ENCODE peak calls at places on chromosomes 5 and 9, in eight cellular contexts. H, Z, F, O, W, K, L and X are unnamed samples.

GRCh38 chr5:155923784-155924183 is 403.2 kb upstream of the SGCD start:
- DNase-seq in H (no peak), Z (no peak), F (no peak), O (no peak), W (no peak), K (no peak), L (no peak), X (no peak)

GRCh38 chr9:94156549-94157407 is 72.5 kb downstream of the PTPDC1 start:
- DNase-seq in H (peak), Z (peak), F (no peak), O (no peak), W (no peak), K (peak), L (no peak), X (no peak)

GRCh38 chr5:159780246-159780645 is 136.0 kb upstream of the ADRA1B start:
- DNase-seq in H (no peak), Z (no peak), F (no peak), O (no peak), W (no peak), K (no peak), L (peak), X (no peak)

GRCh38 chr9:32339424-32339823 is 45.0 kb upstream of the ACO1 start:
- DNase-seq in H (no peak), Z (no peak), F (no peak), O (no peak), W (no peak), K (no peak), L (no peak), X (no peak)

GRCh38 chr9:91849694-91850093 is 100.3 kb downstream of the ROR2 start:
- DNase-seq in H (no peak), Z (no peak), F (no peak), O (no peak), W (no peak), K (no peak), L (no peak), X (no peak)

GRCh38 chr9:98635374-98635773 is 73.4 kb downstream of the GABBR2 start:
- DNase-seq in H (no peak), Z (no peak), F (peak), O (no peak), W (no peak), K (no peak), L (no peak), X (no peak)

GRCh38 chr5:57174850-57175525 is 1.1 kb downstream of the GPBP1 start:
- DNase-seq in H (no peak), Z (no peak), F (no peak), O (no peak), W (no peak), K (no peak), L (no peak), X (no peak)

GRCh38 chr5:139956342-139956741 is 86.8 kb downstream of the NRG2 start:
- DNase-seq in H (no peak), Z (no peak), F (no peak), O (no peak), W (no peak), K (no peak), L (no peak), X (no peak)

GRCh38 chr9:114472765-114473446 is 32.4 kb downstream of the WHRN start:
- DNase-seq in H (no peak), Z (no peak), F (no peak), O (no peak), W (no peak), K (no peak), L (no peak), X (no peak)

GRCh38 chr5:171450423-171451246 is 31.2 kb downstream of the FGF18 start:
- DNase-seq in H (peak), Z (peak), F (no peak), O (peak), W (peak), K (peak), L (peak), X (no peak)

GRCh38 chr9:18703086-18703750 is 229.3 kb downstream of the ADAMTSL1 start:
- DNase-seq in H (no peak), Z (no peak), F (no peak), O (no peak), W (no peak), K (no peak), L (no peak), X (no peak)

GRCh38 chr5:514101-514485 is 10.2 kb downstream of the SLC9A3 start:
- DNase-seq in H (no peak), Z (no peak), F (no peak), O (no peak), W (no peak), K (no peak), L (no peak), X (no peak)

GRCh38 chr9:69157751-69158466 is 16.2 kb upstream of the TJP2 start:
- DNase-seq in H (peak), Z (peak), F (peak), O (no peak), W (no peak), K (no peak), L (no peak), X (no peak)
- TF ChIP-seq CTCF in H (peak), Z (no peak), F (peak), O (no peak), W (no peak), K (no peak), L (peak), X (no peak)

DNA sequence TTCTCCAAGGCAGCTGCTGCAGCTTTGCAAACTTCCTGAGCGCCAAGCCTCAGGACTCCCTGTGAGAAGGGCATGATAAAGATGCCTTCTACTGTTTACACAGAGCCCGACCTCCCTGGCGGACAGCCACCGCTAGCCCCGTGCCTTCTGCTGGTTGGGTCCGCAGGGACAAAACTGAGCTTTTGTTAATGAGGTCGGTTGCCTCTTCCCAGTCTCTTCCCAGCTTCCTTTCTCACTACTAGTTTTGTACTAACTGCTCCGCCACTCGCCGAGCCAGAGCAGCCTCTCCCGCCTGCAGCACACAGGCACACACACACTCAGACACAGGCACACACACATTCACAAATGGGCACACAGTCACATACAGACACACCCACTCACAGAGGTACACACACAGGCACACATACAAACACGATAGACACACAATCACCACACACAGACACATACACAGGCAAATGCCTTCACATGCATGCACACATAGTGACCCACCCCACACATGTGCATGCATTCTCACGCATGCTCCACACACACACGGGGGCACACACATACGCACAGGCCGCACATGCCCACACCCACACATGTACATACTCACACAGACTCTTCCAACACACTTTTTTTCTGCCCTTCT is at the start of gene FREM1:
- DNase-seq in H (no peak), Z (peak), F (no peak), O (peak), W (peak), K (no peak), L (no peak), X (no peak)
- TF ChIP-seq CTCF in H (no peak), Z (no peak), F (no peak), O (no peak), W (no peak), K (no peak), L (no peak), X (no peak)

GRCh38 chr5:132065351-132065937 is 5.0 kb downstream of the IL3 start:
- DNase-seq in H (peak), Z (peak), F (peak), O (peak), W (peak), K (peak), L (no peak), X (peak)
- TF ChIP-seq CTCF in H (peak), Z (no peak), F (peak), O (peak), W (peak), K (peak), L (peak), X (peak)

GRCh38 chr9:109906766-109907382 is 126.9 kb downstream of the PALM2AKAP2 start:
- DNase-seq in H (peak), Z (no peak), F (no peak), O (no peak), W (no peak), K (no peak), L (no peak), X (peak)
- TF ChIP-seq CTCF in H (no peak), Z (no peak), F (no peak), O (no peak), W (no peak), K (no peak), L (no peak), X (peak)

GRCh38 chr9:2242778-2243395 is 227.7 kb downstream of the SMARCA2 start:
- DNase-seq in H (no peak), Z (peak), F (no peak), O (no peak), W (peak), K (no peak), L (no peak), X (no peak)

GRCh38 chr9:2241461-2241874 is 226.3 kb downstream of the SMARCA2 start:
- DNase-seq in H (peak), Z (peak), F (no peak), O (peak), W (peak), K (no peak), L (peak), X (peak)

GRCh38 chr9:2248768-2249167 is 233.6 kb downstream of the SMARCA2 start:
- DNase-seq in H (no peak), Z (no peak), F (no peak), O (no peak), W (no peak), K (no peak), L (no peak), X (no peak)

GRCh38 chr9:2241875-2242741 is 227.0 kb downstream of the SMARCA2 start:
- DNase-seq in H (peak), Z (peak), F (peak), O (peak), W (peak), K (peak), L (peak), X (peak)

GRCh38 chr9:2243666-2244555 is 228.8 kb downstream of the SMARCA2 start:
- DNase-seq in H (no peak), Z (no peak), F (no peak), O (no peak), W (no peak), K (no peak), L (no peak), X (no peak)
- TF ChIP-seq CTCF in H (no peak), Z (no peak), F (no peak), O (no peak), W (no peak), K (no peak), L (no peak), X (no peak)

GRCh38 chr9:34178698-34179527 is at the start of gene UBAP1:
- DNase-seq in H (peak), Z (peak), F (peak), O (peak), W (peak), K (peak), L (peak), X (peak)
- TF ChIP-seq CTCF in H (peak), Z (no peak), F (no peak), O (no peak), W (no peak), K (no peak), L (no peak), X (no peak)

GRCh38 chr9:71355884-71356283 is 234.5 kb upstream of the TRPM3 start:
- DNase-seq in H (no peak), Z (no peak), F (no peak), O (no peak), W (no peak), K (no peak), L (no peak), X (no peak)
- TF ChIP-seq CTCF in H (no peak), Z (no peak), F (peak), O (no peak), W (peak), K (no peak), L (no peak), X (no peak)